ENCODE peak calls at places on chromosomes 2 and 18, in five cellular contexts. J is GM12865; U is activated naive CD4-positive, alpha-beta T cell treated with Interleukin-2 at 50 U/mL for 16 hours; I is spleen; Y is fibroblast of mammary gland. R is an unnamed sample.

GRCh38 chr2:130371723-130372054 is 15.8 kb downstream of the PTPN18 start:
- DNase-seq in J (peak; percentile 83), U (no peak), Y (peak; percentile 43), I (peak; percentile 84), R (no peak)

GRCh38 chr2:71856709-71857525 is 290.7 kb downstream of the CYP26B1 start:
- DNase-seq in J (peak; percentile 6), I (no peak), U (no peak), Y (no peak), R (no peak)

GRCh38 chr2:26300234-26300641 is 45.7 kb upstream of the SELENOI start:
- DNase-seq in U (no peak), I (no peak), J (no peak), Y (peak; percentile 55), R (no peak)

GRCh38 chr18:47756364-47757016 is 174.0 kb downstream of the SMAD2 start:
- DNase-seq in U (peak; percentile 60), Y (peak; percentile 42), J (peak; percentile 65), I (peak; percentile 85), R (no peak)

GRCh38 chr18:75854174-75854573 is 426.7 kb upstream of the SMIM21 start:
- DNase-seq in I (no peak), Y (no peak), J (peak; percentile 27), U (no peak), R (no peak)

GRCh38 chr2:237201461-237202287 is 116.0 kb downstream of the COPS8 start:
- DNase-seq in J (peak; percentile 57), Y (peak; percentile 99), I (no peak), U (no peak), R (no peak)

GRCh38 chr2:19675003-19675629 is 226.7 kb downstream of the TTC32 start:
- DNase-seq in U (no peak), Y (no peak), I (no peak), J (no peak), R (no peak)

GRCh38 chr18:60198063-60198462 is 174.5 kb downstream of the MC4R start:
- DNase-seq in U (no peak), I (no peak), J (peak; percentile 5), Y (peak; percentile 3), R (no peak)

GRCh38 chr2:137865954-137866540 is 98.2 kb upstream of the HNMT start:
- DNase-seq in U (peak; percentile 44), I (no peak), Y (peak; percentile 58), J (peak; percentile 66), R (no peak)

GRCh38 chr2:108271691-108272253 is 16.9 kb upstream of the SULT1C2 start:
- DNase-seq in Y (peak; percentile 84), I (no peak), J (no peak), U (no peak), R (no peak)

GRCh38 chr18:29779096-29779495 is 1263.4 kb downstream of the DSC3 start:
- DNase-seq in J (no peak), Y (peak; percentile 11), U (no peak), I (no peak), R (no peak)

GRCh38 chr2:113124181-113124961 is 3.0 kb upstream of the IL1RN start:
- DNase-seq in U (no peak), J (peak; percentile 63), Y (peak; percentile 53), I (no peak), R (no peak)

GRCh38 chr2:85907671-85908157 is 18.9 kb upstream of the ST3GAL5 start:
- DNase-seq in J (no peak), U (no peak), Y (peak; percentile 66), I (no peak), R (no peak)

GRCh38 chr18:63440219-63440618 is 17.9 kb upstream of the VPS4B start:
- DNase-seq in J (no peak), I (no peak), U (no peak), Y (peak; percentile 74), R (no peak)

GRCh38 chr2:121210691-121211090 is 74.3 kb downstream of the TFCP2L1 start:
- DNase-seq in J (no peak), U (no peak), I (peak; percentile 66), Y (no peak), R (no peak)

GRCh38 chr2:47177042-47177565 is 22.0 kb upstream of the STPG4 start:
- DNase-seq in U (no peak), J (no peak), I (no peak), Y (no peak), R (no peak)

GRCh38 chr2:239609162-239609561 is 208.3 kb upstream of the HDAC4 start:
- DNase-seq in J (no peak), Y (no peak), I (peak; percentile 57), U (no peak), R (no peak)

GRCh38 chr2:166410828-166411472 is 35.2 kb upstream of the SCN9A start:
- DNase-seq in J (no peak), Y (peak; percentile 91), U (no peak), I (no peak), R (no peak)

GRCh38 chr2:4745596-4745995 is 946.6 kb upstream of the SOX11 start:
- DNase-seq in I (no peak), Y (no peak), U (no peak), J (no peak), R (no peak)